ENCODE peak calls at places on chromosomes 6 and 20, in ten cellular contexts. U is heart left ventricle, S is HepG2, V is fibroblast of the aortic adventitia, H is upper lobe of right lung, P is left lung, F is lower lobe of right lung, R is B cell, D is mesothelial cell of epicardium, X is dorsolateral prefrontal cortex. J is an unnamed sample.

GRCh38 chr20:48069626-48070025 is 284.3 kb upstream of the SULF2 start:
- DNase-seq in U (no peak), S (no peak), V (no peak), H (no peak), P (no peak), F (no peak), R (no peak), D (no peak), X (no peak), J (no peak)

GRCh38 chr20:47008842-47009518 is 114.3 kb downstream of the EYA2 start:
- DNase-seq in U (no peak), S (peak), V (no peak), H (peak), P (no peak), F (no peak), R (no peak), D (no peak), X (no peak), J (no peak)

GRCh38 chr6:170208651-170209353 is 82.1 kb downstream of the DLL1 start:
- DNase-seq in U (peak), S (no peak), V (no peak), H (peak), P (peak), F (no peak), R (no peak), D (peak), X (no peak), J (no peak)

GRCh38 chr6:169445661-169446581 is 192.3 kb upstream of the THBS2 start:
- DNase-seq in U (no peak), S (no peak), V (no peak), H (no peak), P (no peak), F (peak), R (no peak), D (no peak), X (no peak), J (no peak)

GRCh38 chr6:55450007-55450406 is 122.7 kb downstream of the GFRAL start:
- DNase-seq in U (no peak), S (no peak), V (no peak), H (no peak), P (no peak), F (no peak), R (no peak), D (no peak), X (no peak), J (no peak)

GRCh38 chr6:19342616-19343015 is 494.6 kb upstream of the ID4 start:
- DNase-seq in U (no peak), S (no peak), V (peak), H (no peak), P (no peak), F (no peak), R (no peak), D (no peak), X (no peak), J (no peak)

GRCh38 chr6:100105138-100105537 is 111.1 kb upstream of the MCHR2 start:
- DNase-seq in U (no peak), S (no peak), V (no peak), H (no peak), P (no peak), F (no peak), R (no peak), D (no peak), X (no peak), J (no peak)

GRCh38 chr20:50151034-50151743 is 2.3 kb downstream of the PEDS1 start:
- DNase-seq in U (no peak), S (no peak), V (peak), H (no peak), P (peak), F (no peak), R (no peak), D (no peak), X (no peak), J (no peak)

GRCh38 chr6:28597217-28597835 is 71.6 kb downstream of the GPX5 start:
- DNase-seq in U (no peak), S (peak), V (peak), H (no peak), P (no peak), F (no peak), R (peak), D (no peak), X (no peak), J (peak)

DNA sequence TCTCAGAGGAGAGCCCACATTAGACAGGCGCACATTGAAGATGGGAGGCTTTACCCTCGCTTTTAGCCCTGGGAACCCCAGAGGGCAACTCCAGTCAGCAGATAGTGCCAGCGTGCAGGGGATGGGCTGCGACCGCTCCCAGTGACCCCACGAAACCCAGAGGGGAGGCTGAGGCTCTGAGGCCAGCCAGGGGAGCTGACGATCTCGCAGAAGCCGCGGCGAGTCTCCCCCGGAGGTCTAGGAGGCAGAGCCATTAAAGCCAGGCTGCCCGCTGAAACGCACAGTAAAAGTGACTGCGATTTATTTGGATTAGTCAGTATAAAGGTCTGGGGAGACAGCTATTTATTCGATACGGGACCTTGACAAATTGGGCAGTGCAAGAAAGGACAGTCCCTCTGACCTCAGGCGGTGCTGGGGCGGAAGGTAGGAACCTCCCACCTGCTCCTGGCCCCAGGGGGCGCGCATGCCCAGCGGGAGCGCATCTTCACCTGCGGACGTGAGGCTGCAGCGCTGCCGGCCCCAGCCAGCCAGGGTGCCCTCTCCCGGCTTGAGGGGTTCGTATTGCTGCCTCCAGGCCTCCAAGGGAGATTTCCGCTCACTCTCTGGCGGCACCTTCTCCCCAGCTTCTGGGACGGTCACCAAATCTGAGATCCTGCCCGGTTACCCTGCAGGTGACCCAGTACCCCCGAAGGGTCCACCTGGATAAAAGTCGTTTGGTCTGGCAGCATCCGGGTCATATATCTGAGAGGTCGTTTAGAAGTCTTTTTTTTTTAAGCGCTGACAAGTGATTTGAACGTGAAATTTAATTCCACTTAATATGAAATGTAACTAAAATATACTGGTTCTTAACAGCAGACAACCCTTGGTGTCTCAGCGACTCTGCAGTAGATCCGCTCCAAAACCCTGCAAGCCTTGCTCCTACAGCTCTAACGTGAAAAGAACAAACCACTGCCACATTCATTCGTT is 34.0 kb upstream of the TCF21 start:
- DNase-seq in U (no peak), S (peak), V (no peak), H (no peak), P (no peak), F (no peak), R (no peak), D (peak), X (no peak), J (peak)
- TF ChIP-seq CTCF in U (no peak), S (peak), V (no peak), H (no peak), P (no peak), F (no peak), R (no peak), D (no peak), X (no peak), J (no peak)

GRCh38 chr6:36069573-36069972 is 42.0 kb downstream of the MAPK14 start:
- DNase-seq in U (no peak), S (no peak), V (no peak), H (no peak), P (no peak), F (no peak), R (no peak), D (no peak), X (no peak), J (no peak)

GRCh38 chr6:36071281-36071680 is 43.7 kb downstream of the MAPK14 start:
- DNase-seq in U (no peak), S (no peak), V (no peak), H (no peak), P (no peak), F (no peak), R (no peak), D (no peak), X (no peak), J (no peak)

GRCh38 chr6:36073587-36073986 is 46.0 kb downstream of the MAPK14 start:
- DNase-seq in U (no peak), S (no peak), V (no peak), H (no peak), P (no peak), F (no peak), R (no peak), D (no peak), X (no peak), J (no peak)

GRCh38 chr6:36070252-36070651 is 42.6 kb downstream of the MAPK14 start:
- DNase-seq in U (no peak), S (no peak), V (no peak), H (no peak), P (no peak), F (no peak), R (no peak), D (no peak), X (no peak), J (no peak)

DNA sequence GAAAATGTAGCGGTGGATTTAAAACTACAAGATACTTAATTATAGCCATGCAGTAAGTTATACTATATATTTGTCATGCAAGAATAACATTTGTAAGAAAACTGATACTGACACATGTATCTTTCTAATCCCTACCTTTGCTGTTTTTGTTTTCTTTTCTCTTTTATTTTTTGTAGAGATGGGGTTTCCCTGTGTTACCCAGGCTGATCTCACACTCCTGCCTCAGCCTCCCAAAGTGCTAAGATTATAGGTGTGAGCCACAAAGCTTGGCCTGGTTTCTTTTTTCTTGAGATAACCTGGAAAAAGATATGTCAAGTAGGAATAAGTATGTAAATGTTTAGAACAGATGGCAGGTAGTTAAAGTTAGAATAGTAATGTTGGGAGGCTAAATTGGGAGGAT is 44.1 kb downstream of the MAPK14 start:
- DNase-seq in U (no peak), S (no peak), V (no peak), H (no peak), P (no peak), F (no peak), R (no peak), D (no peak), X (no peak), J (no peak)
- TF ChIP-seq CTCF in U (no peak), S (no peak), V (no peak), H (no peak), P (no peak), F (no peak), R (no peak), D (no peak), X (no peak), J (no peak)

DNA sequence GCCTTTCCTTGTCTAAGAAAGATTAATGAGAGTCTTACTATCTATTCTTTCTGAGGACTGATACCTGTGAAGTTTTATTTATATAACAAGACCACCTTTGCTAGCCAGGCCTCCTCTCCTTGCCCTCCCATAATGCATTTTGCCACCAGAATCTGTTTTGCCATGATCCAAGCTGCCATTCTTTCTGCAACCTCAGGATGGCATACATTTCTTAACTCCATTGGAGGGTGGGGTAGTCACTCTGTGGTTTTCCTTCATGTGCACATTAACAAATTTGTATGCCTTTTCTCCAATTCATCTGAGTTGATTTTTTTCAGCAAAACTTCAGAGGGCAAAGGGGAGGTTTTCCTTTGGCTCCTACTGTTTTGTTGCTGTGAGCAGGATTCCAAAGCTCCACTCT is 26.4 kb upstream of the ENPP4 start:
- DNase-seq in U (no peak), S (no peak), V (no peak), H (no peak), P (no peak), F (no peak), R (no peak), D (no peak), X (no peak), J (no peak)
- TF ChIP-seq CTCF in U (no peak), S (no peak), V (no peak), H (no peak), P (peak), F (peak), R (no peak), D (no peak), X (no peak), J (no peak)

GRCh38 chr6:106547961-106548453 is 81.3 kb downstream of the RTN4IP1 start:
- DNase-seq in U (no peak), S (peak), V (peak), H (no peak), P (no peak), F (no peak), R (no peak), D (no peak), X (no peak), J (no peak)
- TF ChIP-seq CTCF in U (no peak), S (no peak), V (peak), H (no peak), P (no peak), F (no peak), R (no peak), D (no peak), X (no peak), J (no peak)

GRCh38 chr20:577167-577791 is 32.8 kb downstream of the TCF15 start:
- DNase-seq in U (no peak), S (peak), V (peak), H (no peak), P (no peak), F (no peak), R (no peak), D (no peak), X (no peak), J (no peak)
- TF ChIP-seq CTCF in U (no peak), S (peak), V (peak), H (no peak), P (no peak), F (no peak), R (no peak), D (peak), X (no peak), J (peak)

J was measured in neural crest cell.